ENCODE peak calls at places on chromosomes 4 and X, in seven cellular contexts. F, J, W, P, S, K and N are unnamed samples.

GRCh38 chr4:158229768-158230167 is 19.5 kb downstream of the TMEM144 start:
- DNase-seq in S (no peak), F (no peak), K (no peak), P (peak; percentile 56), W (no peak), J (no peak), N (no peak)

GRCh38 chrX:39808471-39808917 is 289.3 kb downstream of the BCOR start:
- DNase-seq in W (no peak), K (no peak), J (peak; percentile 68), S (peak; percentile 35), F (no peak), P (no peak), N (no peak)

GRCh38 chr4:26223160-26223559 is 97.7 kb upstream of the RBPJ start:
- DNase-seq in F (no peak), S (no peak), P (no peak), K (no peak), W (no peak), J (no peak), N (no peak)

GRCh38 chrX:134137353-134137752 is 99.6 kb upstream of the CCDC160 start:
- DNase-seq in K (no peak), S (no peak), F (no peak), P (no peak), W (no peak), J (no peak), N (no peak)

GRCh38 chr4:8664976-8665375 is 72.4 kb downstream of the CPZ start:
- DNase-seq in J (no peak), W (no peak), P (peak; percentile 44), F (no peak), K (no peak), S (no peak), N (no peak)

GRCh38 chr4:162011039-162011438 is 152.8 kb downstream of the FSTL5 start:
- DNase-seq in F (no peak), J (no peak), S (no peak), P (no peak), W (no peak), K (no peak), N (no peak)

GRCh38 chr4:21768349-21769310 is 179.9 kb downstream of the KCNIP4 start:
- DNase-seq in K (peak; percentile 55), F (no peak), W (no peak), S (peak; percentile 54), J (peak; percentile 73), P (no peak), N (no peak)

GRCh38 chr4:79249879-79250503 is 75.9 kb downstream of the NAA11 start:
- DNase-seq in K (no peak), F (no peak), P (no peak), W (no peak), J (no peak), S (no peak), N (no peak)

GRCh38 chr4:100062921-100063320 is 112.8 kb upstream of the H2AZ1 start:
- DNase-seq in W (no peak), P (no peak), J (no peak), S (no peak), K (no peak), F (no peak), N (no peak)

GRCh38 chrX:12894074-12894691 is 12.2 kb upstream of the TLR8 start:
- DNase-seq in F (peak; percentile 20), K (peak; percentile 44), P (no peak), W (peak; percentile 16), S (peak; percentile 66), J (peak; percentile 38), N (no peak)

GRCh38 chr4:48388504-48389154 is 47.3 kb downstream of the SLAIN2 start:
- DNase-seq in S (no peak), P (no peak), K (no peak), W (no peak), J (peak; percentile 47), F (no peak), N (no peak)

GRCh38 chr4:119039779-119040178 is 95.9 kb upstream of the MYOZ2 start:
- DNase-seq in F (no peak), P (peak; percentile 84), S (peak; percentile 40), K (no peak), W (no peak), J (no peak), N (no peak)
- TF ChIP-seq CTCF in F (no peak), P (peak; percentile 78), S (peak; percentile 27), K (no peak), W (peak; percentile 26), J (no peak), N (peak; percentile 39)

DNA sequence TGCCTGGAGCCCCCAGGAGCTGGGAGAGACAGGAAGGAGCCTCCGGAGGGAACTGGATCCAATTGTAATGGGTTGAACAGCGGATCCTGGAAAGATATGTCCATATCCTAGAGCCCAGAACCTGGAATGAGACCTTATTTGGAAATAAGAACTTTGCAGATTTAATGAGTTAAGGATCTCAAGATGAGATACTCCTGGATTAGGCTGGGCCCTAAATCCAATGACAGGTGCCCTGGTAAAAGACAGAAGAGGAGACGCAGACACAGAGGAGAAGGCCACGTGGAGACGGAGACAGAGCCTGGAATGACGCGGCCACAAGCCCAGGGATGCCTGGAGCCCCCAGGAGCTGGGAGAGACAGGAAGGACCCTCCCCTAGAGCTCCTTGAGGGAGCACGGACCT is 34.1 kb downstream of the P2RY8 start:
- DNase-seq in J (no peak), F (no peak), W (no peak), P (no peak), K (no peak), S (no peak), N (no peak)
- H3K4me1 ChIP-seq in J (no peaks in the 10 kb centered on the region), F (no peaks in the 10 kb centered on the region), W (peaks cover 18% of the 10 kb centered on the region), P (no peaks in the 10 kb centered on the region), K (peaks cover 11% of the 10 kb centered on the region), S (no peaks in the 10 kb centered on the region), N (no peaks in the 10 kb centered on the region)

GRCh38 chr4:80252427-80252826 is 14.0 kb upstream of the FGF5 start:
- DNase-seq in K (no peak), W (no peak), J (no peak), P (no peak), F (no peak), S (no peak), N (no peak)

GRCh38 chr4:80253510-80253909 is 13.0 kb upstream of the FGF5 start:
- DNase-seq in K (no peak), P (peak; percentile 41), J (no peak), F (no peak), W (no peak), S (no peak), N (no peak)

GRCh38 chr4:80254114-80254513 is 12.3 kb upstream of the FGF5 start:
- DNase-seq in J (no peak), K (no peak), W (no peak), P (no peak), F (no peak), S (no peak), N (no peak)

GRCh38 chr4:80255374-80256095 is 10.9 kb upstream of the FGF5 start:
- DNase-seq in W (no peak), P (no peak), S (no peak), J (no peak), F (no peak), K (no peak), N (no peak)

DNA sequence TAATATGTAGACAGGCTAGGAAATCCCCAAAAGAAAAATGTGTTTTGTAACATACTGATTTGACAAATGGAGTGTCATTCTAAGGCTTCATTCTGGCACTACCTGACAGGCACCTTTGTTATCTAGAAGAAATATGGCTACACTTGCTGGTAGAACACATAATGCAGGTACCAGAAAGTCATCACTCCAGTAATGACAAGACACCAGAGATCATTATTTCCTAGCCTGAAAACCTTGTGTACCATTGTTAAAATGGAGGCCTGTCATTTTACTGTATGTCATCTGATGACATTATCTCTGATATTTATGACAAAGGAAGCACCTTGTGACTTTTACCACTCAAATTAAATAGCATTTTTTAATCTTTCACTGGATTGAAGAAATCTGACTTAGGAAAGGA is 13.5 kb upstream of the FGF5 start:
- DNase-seq in W (no peak), J (no peak), K (no peak), F (no peak), S (no peak), P (no peak), N (no peak)
- TF ChIP-seq CTCF in W (no peak), J (no peak), K (no peak), F (no peak), S (no peak), P (no peak), N (no peak)

DNA sequence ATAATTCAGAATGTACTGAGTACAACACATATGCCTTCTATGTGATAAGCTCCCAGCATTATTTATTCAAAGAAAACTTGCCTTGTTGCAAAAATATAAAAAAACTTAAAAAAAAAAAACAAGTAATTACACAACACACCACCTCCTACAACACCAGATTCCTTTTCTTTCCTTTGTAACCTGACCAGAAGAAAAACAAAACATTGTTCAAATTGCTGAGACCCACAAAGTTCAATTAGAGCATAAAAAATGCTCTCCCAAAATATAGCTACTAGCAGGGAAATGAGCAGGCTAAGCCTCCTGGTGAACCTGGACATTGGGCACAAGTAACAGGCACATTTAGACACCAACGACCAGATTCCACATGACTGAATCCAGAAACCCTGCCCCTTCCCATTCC is 38.3 kb downstream of the MECP2 start:
- DNase-seq in J (no peak), F (no peak), P (no peak), W (no peak), S (no peak), K (no peak), N (no peak)
- H3K4me1 ChIP-seq in J (no peaks in the 10 kb centered on the region), F (peaks cover 9% of the 10 kb centered on the region), P (no peaks in the 10 kb centered on the region), W (peaks cover 71% of the 10 kb centered on the region), S (no peaks in the 10 kb centered on the region), K (no peaks in the 10 kb centered on the region), N (no peaks in the 10 kb centered on the region)

GRCh38 chr4:88033309-88033708 is 25.9 kb downstream of the PKD2 start:
- DNase-seq in K (peak; percentile 71), S (peak; percentile 80), J (peak; percentile 75), W (no peak), P (peak; percentile 64), F (no peak), N (no peak)
- TF ChIP-seq CTCF in K (peak; percentile 62), S (peak; percentile 74), J (peak; percentile 70), W (peak; percentile 76), P (peak; percentile 83), F (peak; percentile 33), N (peak; percentile 70)

DNA sequence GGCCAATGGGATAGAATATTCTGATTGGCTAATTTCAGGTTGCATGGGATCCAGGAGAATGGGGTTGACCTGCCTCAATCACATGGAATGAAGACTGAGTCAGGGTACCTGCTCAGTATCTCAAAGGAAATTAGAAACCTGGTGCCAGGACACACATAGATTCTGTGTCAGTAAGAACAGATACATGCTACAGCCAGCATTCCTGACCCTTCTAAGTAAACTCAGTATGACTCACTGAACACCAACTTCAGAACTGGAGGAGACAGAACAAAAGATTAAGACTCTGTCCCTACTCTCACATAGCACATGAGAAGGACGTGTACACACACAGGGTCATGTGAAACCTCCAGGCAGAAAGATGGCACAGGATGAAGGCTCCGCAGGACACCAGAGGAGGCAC is 54.5 kb downstream of the FAM184B start:
- DNase-seq in S (no peak), J (no peak), K (no peak), F (no peak), W (no peak), P (no peak), N (no peak)
- H3K4me1 ChIP-seq in S (no peaks in the 10 kb centered on the region), J (peaks cover 3% of the 10 kb centered on the region), K (no peaks in the 10 kb centered on the region), F (no peaks in the 10 kb centered on the region), W (no peaks in the 10 kb centered on the region), P (no peaks in the 10 kb centered on the region), N (no peaks in the 10 kb centered on the region)

GRCh38 chrX:100636321-100636991 is at the start of gene TSPAN6:
- DNase-seq in S (peak; percentile 87), F (peak; percentile 85), W (peak; percentile 80), P (peak; percentile 92), K (peak; percentile 63), J (peak; percentile 89), N (peak; percentile 83)
- TF ChIP-seq CTCF in S (peak; percentile 59), F (no peak), W (peak; percentile 63), P (peak; percentile 76), K (peak; percentile 40), J (peak; percentile 53), N (peak; percentile 63)